ENCODE peak calls at places on chromosomes 5 and 9, in eight cellular contexts. Z is lower lobe of right lung; M is fibroblast of pulmonary artery; O is NT2/D1; G is psoas muscle; A is PC-9; Q is AG09309; K is CD4-positive, CD25-positive, alpha-beta regulatory T cell. C is an unnamed sample.

GRCh38 chr9:20663133-20663532 is 20.9 kb upstream of the FOCAD start:
- DNase-seq in M (no peak), O (no peak), K (no peak), Q (no peak), G (no peak), A (no peak), Z (no peak), C (no peak)

GRCh38 chr9:108072740-108073139 is 583.2 kb upstream of the KLF4 start:
- DNase-seq in K (no peak), Z (no peak), M (no peak), G (no peak), Q (no peak), O (no peak), A (no peak), C (no peak)

GRCh38 chr5:64505769-64506566 is at the start of gene RGS7BP:
- DNase-seq in K (no peak), A (no peak), Q (no peak), G (peak; percentile 20), O (peak; percentile 25), Z (peak; percentile 46), M (peak; percentile 31), C (no peak)

GRCh38 chr5:136036991-136037705 is 8.4 kb downstream of the TGFBI start:
- DNase-seq in K (no peak), Q (peak; percentile 72), O (no peak), M (peak; percentile 66), A (peak; percentile 60), Z (no peak), G (no peak), C (no peak)

GRCh38 chr9:124208571-124208970 is 49.2 kb upstream of the NEK6 start:
- DNase-seq in Z (no peak), K (no peak), M (no peak), O (no peak), G (no peak), Q (no peak), A (no peak), C (no peak)

GRCh38 chr9:108351571-108351970 is 504.2 kb downstream of the ACTL7B start:
- DNase-seq in Z (no peak), M (no peak), O (no peak), K (no peak), Q (no peak), A (no peak), G (no peak), C (no peak)

GRCh38 chr5:139642891-139643871 is 5.0 kb upstream of the CXXC5 start:
- DNase-seq in M (no peak), Z (no peak), Q (no peak), G (no peak), K (no peak), O (no peak), A (peak; percentile 79), C (no peak)

GRCh38 chr9:111399772-111400563 is 69.9 kb upstream of the OR2K2 start:
- DNase-seq in K (no peak), O (peak; percentile 39), Z (no peak), M (peak; percentile 51), A (peak; percentile 52), G (no peak), Q (no peak), C (no peak)

GRCh38 chr5:154487541-154487940 is 9.5 kb upstream of the HAND1 start:
- DNase-seq in O (no peak), Q (no peak), G (no peak), Z (no peak), M (no peak), A (no peak), K (no peak), C (peak; percentile 65)

GRCh38 chr5:177336112-177336511 is 15.4 kb downstream of the LMAN2 start:
- DNase-seq in A (no peak), G (no peak), O (no peak), K (no peak), M (peak; percentile 15), Z (peak; percentile 46), Q (no peak), C (no peak)

GRCh38 chr9:9612270-9612669 is 1000.5 kb downstream of the PTPRD start:
- DNase-seq in Z (no peak), A (no peak), Q (no peak), G (no peak), O (no peak), M (no peak), K (no peak), C (peak; percentile 30)

GRCh38 chr5:136201870-136202269 is 8.9 kb upstream of the SMIM32 start:
- DNase-seq in M (no peak), A (no peak), O (no peak), G (no peak), Q (no peak), K (no peak), Z (no peak), C (no peak)

GRCh38 chr5:1644810-1645571 is 121.2 kb upstream of the LPCAT1 start:
- DNase-seq in M (peak; percentile 92), A (peak; percentile 57), Q (no peak), K (peak; percentile 57), Z (peak; percentile 86), O (peak; percentile 82), G (peak; percentile 82), C (peak; percentile 38)

GRCh38 chr9:13705913-13706312 is 426.4 kb upstream of the MPDZ start:
- DNase-seq in Q (no peak), A (no peak), O (no peak), Z (no peak), G (peak; percentile 22), K (no peak), M (peak; percentile 98), C (no peak)
- H3K4me3 ChIP-seq in Q (no peak overlapping the region), A (no peak overlapping the region), O (no peak overlapping the region), Z (no peak overlapping the region), G (no peak overlapping the region), K (no peak overlapping the region), M (no peak overlapping the region), C (no peak overlapping the region)

DNA sequence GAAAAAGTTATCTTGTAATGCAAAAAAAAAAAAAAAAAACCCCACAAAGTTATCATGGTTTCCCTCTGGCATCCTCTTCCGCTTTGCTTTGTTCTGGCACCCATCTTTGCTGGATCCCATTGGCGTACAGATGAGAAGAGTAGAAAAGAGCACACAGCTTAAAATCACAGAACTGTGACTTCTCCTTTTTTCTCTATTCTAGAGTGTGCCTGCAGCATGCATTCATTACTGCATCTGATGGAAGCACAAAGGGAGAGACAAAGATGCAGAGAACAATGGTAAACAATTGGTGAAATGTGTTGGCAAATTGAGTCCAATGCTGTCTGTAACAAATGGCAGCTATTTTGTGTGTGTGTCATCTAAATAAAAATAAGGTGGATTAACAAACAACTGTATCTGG is 440.8 kb upstream of the PIK3R1 start:
- DNase-seq in K (no peak), M (no peak), Z (no peak), O (no peak), Q (no peak), A (no peak), G (no peak), C (no peak)
- H3K4me3 ChIP-seq in K (no peak overlapping the region), M (no peak overlapping the region), Z (no peak overlapping the region), O (no peak overlapping the region), Q (no peak overlapping the region), A (no peak overlapping the region), G (no peak overlapping the region), C (no peak overlapping the region)

DNA sequence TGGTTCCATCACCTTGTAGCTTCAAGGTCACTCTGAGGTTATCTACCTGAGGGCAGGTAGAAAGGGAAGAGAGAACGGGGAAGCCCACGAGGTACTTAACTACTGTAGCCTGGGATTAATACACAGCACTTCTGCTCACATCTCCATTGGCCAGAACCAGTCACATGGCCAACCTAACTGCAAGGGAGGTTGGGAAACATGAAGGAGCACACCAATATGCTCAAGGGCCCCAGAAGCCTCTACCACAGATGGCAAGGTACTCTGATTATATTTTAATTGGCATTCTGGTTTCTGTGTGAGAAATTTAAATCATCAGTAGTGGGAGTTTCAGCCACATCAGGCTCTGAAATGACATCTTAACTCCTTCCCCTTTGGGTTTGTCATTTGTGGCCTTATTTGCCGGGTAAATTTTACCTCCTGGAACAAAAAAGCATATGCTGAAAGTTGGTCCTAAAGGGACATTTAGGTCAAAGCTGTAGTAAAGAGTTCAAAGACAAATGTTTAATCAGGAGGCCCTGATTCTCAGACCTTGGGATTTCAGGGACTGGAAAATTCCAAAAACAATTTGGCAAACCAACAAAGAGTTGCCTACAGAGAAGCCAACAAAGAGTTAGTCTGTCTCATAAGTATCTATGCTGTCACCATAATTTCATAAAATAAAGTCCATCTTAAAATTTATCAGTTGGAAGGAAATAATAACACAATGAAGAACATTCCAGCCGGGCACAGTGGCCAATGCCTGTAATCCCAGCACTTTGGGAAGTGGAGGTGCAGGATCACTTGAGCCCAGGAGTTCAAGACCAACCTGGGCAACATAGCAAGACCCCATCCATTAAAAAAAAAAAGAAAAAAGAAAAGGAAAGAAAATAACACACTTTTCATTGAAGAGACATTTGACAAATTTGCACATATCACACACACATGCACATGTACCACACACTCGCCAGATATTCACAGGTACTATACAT is 13.8 kb upstream of the MVB12B start:
- DNase-seq in Z (no peak), A (no peak), M (no peak), G (no peak), Q (no peak), K (no peak), O (no peak), C (no peak)
- H3K4me3 ChIP-seq in Z (no peak overlapping the region), A (no peak overlapping the region), M (no peak overlapping the region), G (no peak overlapping the region), Q (no peak overlapping the region), K (no peak overlapping the region), O (no peak overlapping the region), C (no peak overlapping the region)

GRCh38 chr9:93465853-93466252 is 12.5 kb upstream of the FAM120AOS start:
- DNase-seq in A (no peak), G (no peak), K (no peak), Q (no peak), M (no peak), O (no peak), Z (no peak), C (no peak)

GRCh38 chr9:93464395-93464794 is 11.0 kb upstream of the FAM120AOS start:
- DNase-seq in K (no peak), Q (no peak), Z (no peak), G (no peak), M (no peak), O (no peak), A (no peak), C (no peak)

GRCh38 chr9:93464876-93465275 is 11.5 kb upstream of the FAM120AOS start:
- DNase-seq in O (no peak), Q (no peak), A (no peak), G (no peak), K (no peak), Z (no peak), M (no peak), C (no peak)

GRCh38 chr9:93461810-93462209 is 8.4 kb upstream of the FAM120AOS start:
- DNase-seq in Z (no peak), G (no peak), O (no peak), M (no peak), Q (no peak), A (no peak), K (no peak), C (no peak)

DNA sequence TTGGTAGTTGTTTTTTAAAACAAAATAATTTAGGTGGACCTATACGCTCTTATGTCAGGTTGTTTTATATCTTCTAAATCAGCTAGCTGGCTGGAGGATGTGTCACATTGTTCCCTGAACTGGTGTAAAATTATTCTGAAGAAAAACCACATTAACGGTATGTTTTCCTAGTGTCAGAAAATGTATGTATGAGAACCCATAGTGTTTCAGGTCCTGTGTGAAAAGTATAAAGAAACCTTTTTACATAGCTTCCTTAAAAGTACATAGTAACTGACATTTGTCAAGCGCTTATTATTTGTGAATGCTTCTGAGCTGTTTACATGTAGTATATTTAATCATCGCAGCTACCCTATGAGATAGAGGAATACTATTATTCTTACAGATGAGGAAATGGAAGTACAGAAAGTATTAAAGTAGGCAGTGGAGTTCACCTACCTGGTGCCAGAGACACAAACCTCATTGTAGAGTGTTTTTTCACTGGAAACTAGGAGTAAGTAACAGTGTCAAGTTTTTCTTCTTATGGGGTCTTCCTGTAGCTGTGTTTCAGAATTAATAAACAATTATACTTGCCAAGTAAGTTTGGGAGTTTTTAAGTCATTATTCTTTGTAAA is 10.4 kb upstream of the FAM120AOS start:
- DNase-seq in Q (no peak), Z (no peak), G (no peak), A (no peak), M (no peak), K (no peak), O (no peak), C (no peak)
- H3K4me3 ChIP-seq in Q (no peak overlapping the region), Z (no peak overlapping the region), G (no peak overlapping the region), A (no peak overlapping the region), M (no peak overlapping the region), K (peak overlapping the region; percentile 67), O (no peak overlapping the region), C (no peak overlapping the region)

C was measured in GM12864.